ENCODE peak calls at places on chromosomes 3 and 15, in eight cellular contexts. U is fibroblast of lung, G is cardiac muscle cell, E is ascending aorta, D is AG04450, J is endodermal cell, Y is upper lobe of right lung, N is A549. X is an unnamed sample.

GRCh38 chr15:99974246-99974645 is 241.0 kb upstream of the LYSMD4 start:
- DNase-seq in E (no peak), N (no peak), Y (peak; percentile 25), U (no peak), D (no peak), J (no peak), G (no peak), X (no peak)

GRCh38 chr3:45110185-45110833 is 35.9 kb downstream of the CDCP1 start:
- DNase-seq in N (no peak), G (no peak), U (no peak), J (no peak), E (no peak), Y (no peak), D (no peak), X (no peak)

GRCh38 chr3:45915518-45916231 is 27.6 kb upstream of the CXCR6 start:
- DNase-seq in D (peak; percentile 70), G (peak; percentile 72), Y (peak; percentile 74), J (peak; percentile 58), E (no peak), U (peak; percentile 90), N (peak; percentile 16), X (peak; percentile 94)

GRCh38 chr3:149512073-149512782 is 37.7 kb downstream of the TM4SF4 start:
- DNase-seq in J (peak; percentile 90), Y (peak; percentile 75), N (peak; percentile 82), D (no peak), U (peak; percentile 52), G (peak; percentile 75), E (peak; percentile 83), X (peak; percentile 77)

GRCh38 chr3:172138031-172138538 is 98.7 kb downstream of the FNDC3B start:
- DNase-seq in D (no peak), U (peak; percentile 72), N (no peak), E (no peak), G (peak; percentile 70), J (peak; percentile 55), Y (no peak), X (peak; percentile 57)

GRCh38 chr15:88403461-88403860 is 63.7 kb downstream of the MRPL46 start:
- DNase-seq in N (no peak), D (no peak), U (no peak), G (no peak), J (no peak), E (no peak), Y (no peak), X (no peak)

GRCh38 chr3:80769683-80770082 is 991.8 kb downstream of the GBE1 start:
- DNase-seq in E (no peak), U (no peak), N (no peak), J (no peak), D (no peak), Y (no peak), G (no peak), X (no peak)

GRCh38 chr3:34948431-34948971 is 690.8 kb upstream of the ARPP21 start:
- DNase-seq in D (no peak), U (peak; percentile 67), Y (no peak), N (no peak), J (no peak), E (no peak), G (peak; percentile 61), X (peak; percentile 9)

GRCh38 chr3:33732394-33732793 is 14.3 kb upstream of the CLASP2 start:
- DNase-seq in N (no peak), Y (no peak), G (no peak), U (no peak), E (no peak), J (peak; percentile 50), D (no peak), X (no peak)

GRCh38 chr3:123372789-123373534 is 75.9 kb downstream of the ADCY5 start:
- DNase-seq in Y (peak; percentile 4), D (no peak), U (no peak), G (no peak), N (no peak), J (peak; percentile 27), E (peak; percentile 69), X (no peak)

GRCh38 chr3:138608322-138609214 is at the start of gene FAIM:
- DNase-seq in D (peak; percentile 18), G (peak; percentile 76), U (peak; percentile 78), E (peak; percentile 76), Y (peak; percentile 92), N (peak; percentile 46), J (peak; percentile 86), X (peak; percentile 74)

GRCh38 chr3:26438325-26438940 is 184.1 kb upstream of the LRRC3B start:
- DNase-seq in E (no peak), Y (no peak), J (no peak), G (no peak), N (no peak), U (peak; percentile 3), D (no peak), X (peak; percentile 25)

GRCh38 chr3:31973837-31974236 is 7.2 kb downstream of the OSBPL10 start:
- DNase-seq in N (no peak), J (no peak), U (no peak), G (no peak), E (no peak), D (no peak), Y (no peak), X (no peak)
- TF ChIP-seq CTCF in N (no peak), J (no peak), U (no peak), G (no peak), E (no peak), D (no peak), Y (no peak), X (no peak)

GRCh38 chr3:14536055-14536815 is 3.9 kb downstream of the GRIP2 start:
- DNase-seq in D (no peak), E (no peak), U (no peak), N (no peak), J (no peak), G (no peak), Y (no peak), X (no peak)

GRCh38 chr3:14538451-14539088 is 1.6 kb downstream of the GRIP2 start:
- DNase-seq in D (no peak), N (no peak), E (no peak), J (no peak), U (no peak), G (no peak), Y (no peak), X (no peak)

GRCh38 chr3:14537590-14538450 is 2.3 kb downstream of the GRIP2 start:
- DNase-seq in Y (no peak), G (no peak), N (peak; percentile 65), U (no peak), J (peak; percentile 82), E (no peak), D (no peak), X (peak; percentile 12)

GRCh38 chr3:14535616-14536015 is 4.5 kb downstream of the GRIP2 start:
- DNase-seq in G (no peak), Y (no peak), J (no peak), D (no peak), N (no peak), E (no peak), U (no peak), X (no peak)

DNA sequence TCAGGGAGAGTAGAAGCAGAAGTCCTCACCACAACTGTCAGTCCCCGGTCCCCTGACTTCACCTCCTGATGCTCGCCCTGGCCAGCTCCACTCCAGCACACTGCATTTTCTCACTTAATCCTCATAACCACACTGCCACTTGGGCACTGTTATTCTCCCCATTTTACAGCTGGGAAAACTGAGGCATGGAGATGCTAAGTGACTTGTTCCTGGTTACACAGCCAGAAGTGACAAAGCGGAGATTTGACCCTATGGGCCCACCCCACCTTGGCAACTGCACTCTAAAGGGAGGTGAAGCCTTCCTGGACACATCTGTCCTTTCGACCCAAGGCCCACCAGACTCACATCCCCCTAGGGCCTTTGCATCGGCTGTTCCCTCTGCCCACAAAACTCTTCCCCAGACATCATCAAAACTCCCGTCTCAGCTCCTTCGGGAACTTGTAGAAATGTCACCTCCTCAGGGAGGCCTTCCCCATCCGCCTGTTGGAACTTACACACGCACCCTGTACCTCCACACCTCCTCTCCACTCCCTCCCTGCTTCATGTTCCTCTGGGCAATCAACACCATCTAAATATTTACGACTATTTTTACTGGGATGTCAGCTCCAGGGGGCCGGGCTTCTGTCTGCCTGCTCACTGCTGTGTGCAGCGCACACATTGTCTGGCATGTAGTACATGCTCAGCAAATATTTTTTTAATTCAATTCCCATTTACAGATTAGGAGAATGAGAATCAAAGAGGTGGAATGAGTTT is 3.1 kb downstream of the GRIP2 start:
- DNase-seq in G (no peak), U (no peak), D (no peak), J (no peak), Y (no peak), N (no peak), E (no peak), X (no peak)
- H3K4me3 ChIP-seq in G (no peak overlapping the region), U (no peak overlapping the region), D (no peak overlapping the region), J (no peak overlapping the region), Y (no peak overlapping the region), N (no peak overlapping the region), E (no peak overlapping the region), X (no peak overlapping the region)

DNA sequence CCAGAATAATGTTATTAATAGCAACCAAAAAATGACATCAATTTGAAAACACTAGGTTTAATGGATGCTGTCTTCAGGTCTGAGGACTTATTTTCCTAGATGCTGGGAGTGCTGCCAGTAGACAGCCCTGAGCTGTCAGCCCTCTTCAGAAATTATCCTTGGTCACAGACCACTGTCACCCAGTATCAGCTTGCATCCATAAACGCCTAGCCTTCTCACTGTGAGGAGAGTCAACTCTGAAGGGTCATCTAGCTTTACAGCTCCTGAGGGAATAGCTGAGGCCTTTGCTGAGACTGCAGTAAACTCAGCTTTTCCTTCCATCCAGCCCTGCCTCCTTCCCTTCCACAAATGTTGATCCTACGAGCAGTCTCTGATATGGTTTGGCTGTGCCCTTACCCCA is 19.3 kb upstream of the MNS1 start:
- DNase-seq in D (no peak), J (no peak), G (no peak), Y (no peak), N (no peak), E (no peak), U (no peak), X (no peak)
- TF ChIP-seq CTCF in D (no peak), J (no peak), G (no peak), Y (no peak), N (no peak), E (no peak), U (no peak), X (no peak)

GRCh38 chr3:113138839-113139743 is 72.3 kb upstream of the BOC start:
- DNase-seq in J (no peak), Y (no peak), E (no peak), N (no peak), G (no peak), U (no peak), D (no peak), X (no peak)

GRCh38 chr3:113140876-113141275 is 70.5 kb upstream of the BOC start:
- DNase-seq in E (no peak), J (no peak), N (no peak), U (peak; percentile 69), G (no peak), D (no peak), Y (no peak), X (peak; percentile 58)

GRCh38 chr3:113132571-113132996 is 78.8 kb upstream of the BOC start:
- DNase-seq in E (no peak), Y (no peak), U (peak; percentile 95), J (no peak), N (no peak), G (peak; percentile 43), D (no peak), X (peak; percentile 28)

GRCh38 chr3:113136071-113136470 is 75.3 kb upstream of the BOC start:
- DNase-seq in E (no peak), J (no peak), Y (no peak), U (no peak), D (no peak), G (peak; percentile 63), N (peak; percentile 18), X (peak; percentile 55)

DNA sequence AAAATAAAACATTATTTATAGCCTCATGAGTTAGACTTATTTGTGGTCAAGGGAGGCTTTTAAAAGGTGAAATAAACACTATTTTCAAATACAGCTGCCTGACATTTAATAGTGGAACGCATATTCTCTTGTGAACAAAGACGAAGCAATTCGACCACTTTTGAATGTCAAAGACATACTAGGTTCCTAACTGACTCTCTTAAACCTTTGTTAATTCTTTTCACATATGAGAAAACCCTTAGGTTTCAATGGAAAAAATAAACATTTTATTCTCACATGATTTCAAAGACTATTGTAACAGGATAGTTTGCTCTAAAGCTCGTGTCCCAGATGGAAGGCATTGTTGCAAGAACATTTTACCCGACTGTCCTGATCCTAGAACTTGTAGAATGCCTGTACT is 74.8 kb upstream of the BOC start:
- DNase-seq in G (no peak), Y (no peak), E (no peak), U (no peak), J (no peak), N (no peak), D (no peak), X (no peak)
- H3K4me3 ChIP-seq in G (no peak overlapping the region), Y (no peak overlapping the region), E (no peak overlapping the region), U (no peak overlapping the region), J (no peak overlapping the region), N (no peak overlapping the region), D (no peak overlapping the region), X (no peak overlapping the region)

X was measured in choroid plexus epithelial cell.